ENCODE peak calls at places on chromosomes 5 and 9, in seven cellular contexts. One of them, this sample, is unnamed.

GRCh38 chr5:91264311-91265051 is 118.6 kb downstream of the ARRDC3 start:
- DNase-seq in upper lobe of right lung: no peak
- DNase-seq in OCI-LY7: no peak
- DNase-seq in Right ventricle myocardium superior: no peak
- DNase-seq in activated naive CD4-positive, alpha-beta T cell: no peak
- DNase-seq in foreskin fibroblast: no peak
- DNase-seq in pancreas: no peak
- DNase-seq in this sample: no peak

GRCh38 chr5:131005963-131006684 is 158.9 kb downstream of the HINT1 start:
- DNase-seq in upper lobe of right lung: no peak
- DNase-seq in OCI-LY7: no peak
- DNase-seq in Right ventricle myocardium superior: no peak
- DNase-seq in activated naive CD4-positive, alpha-beta T cell: no peak
- DNase-seq in foreskin fibroblast: no peak
- DNase-seq in pancreas: no peak
- DNase-seq in this sample: no peak

GRCh38 chr9:78023003-78023741 is 8.4 kb downstream of the GNAQ start:
- DNase-seq in upper lobe of right lung: no peak
- DNase-seq in OCI-LY7: no peak
- DNase-seq in Right ventricle myocardium superior: no peak
- DNase-seq in activated naive CD4-positive, alpha-beta T cell: no peak
- DNase-seq in foreskin fibroblast: peak
- DNase-seq in pancreas: no peak
- DNase-seq in this sample: no peak

GRCh38 chr5:151107738-151108520 is 27.1 kb upstream of the TNIP1 start:
- DNase-seq in upper lobe of right lung: no peak
- DNase-seq in OCI-LY7: no peak
- DNase-seq in Right ventricle myocardium superior: peak
- DNase-seq in activated naive CD4-positive, alpha-beta T cell: no peak
- DNase-seq in foreskin fibroblast: peak
- DNase-seq in pancreas: peak
- DNase-seq in this sample: no peak

GRCh38 chr9:36320457-36320856 is 62.2 kb upstream of the GNE start:
- DNase-seq in upper lobe of right lung: no peak
- DNase-seq in OCI-LY7: no peak
- DNase-seq in Right ventricle myocardium superior: no peak
- DNase-seq in activated naive CD4-positive, alpha-beta T cell: no peak
- DNase-seq in foreskin fibroblast: no peak
- DNase-seq in pancreas: no peak
- DNase-seq in this sample: no peak

GRCh38 chr5:98454407-98454806 is 319.1 kb upstream of the RGMB start:
- DNase-seq in upper lobe of right lung: no peak
- DNase-seq in OCI-LY7: no peak
- DNase-seq in Right ventricle myocardium superior: no peak
- DNase-seq in activated naive CD4-positive, alpha-beta T cell: no peak
- DNase-seq in foreskin fibroblast: peak
- DNase-seq in pancreas: no peak
- DNase-seq in this sample: no peak

GRCh38 chr9:108186996-108187395 is 668.8 kb downstream of the ACTL7B start:
- DNase-seq in upper lobe of right lung: no peak
- DNase-seq in OCI-LY7: no peak
- DNase-seq in Right ventricle myocardium superior: peak
- DNase-seq in activated naive CD4-positive, alpha-beta T cell: no peak
- DNase-seq in foreskin fibroblast: peak
- DNase-seq in pancreas: no peak
- DNase-seq in this sample: no peak

GRCh38 chr9:106784076-106784475 is 78.9 kb upstream of the ZNF462 start:
- DNase-seq in upper lobe of right lung: no peak
- DNase-seq in OCI-LY7: no peak
- DNase-seq in Right ventricle myocardium superior: no peak
- DNase-seq in activated naive CD4-positive, alpha-beta T cell: no peak
- DNase-seq in foreskin fibroblast: no peak
- DNase-seq in pancreas: no peak
- DNase-seq in this sample: no peak

GRCh38 chr5:173629628-173630027 is 13.2 kb upstream of the BOD1 start:
- DNase-seq in upper lobe of right lung: no peak
- DNase-seq in OCI-LY7: peak
- DNase-seq in Right ventricle myocardium superior: no peak
- DNase-seq in activated naive CD4-positive, alpha-beta T cell: no peak
- DNase-seq in foreskin fibroblast: no peak
- DNase-seq in pancreas: no peak
- DNase-seq in this sample: peak

GRCh38 chr5:64344501-64344900 is 161.3 kb upstream of the RGS7BP start:
- DNase-seq in upper lobe of right lung: no peak
- DNase-seq in OCI-LY7: no peak
- DNase-seq in Right ventricle myocardium superior: no peak
- DNase-seq in activated naive CD4-positive, alpha-beta T cell: no peak
- DNase-seq in foreskin fibroblast: no peak
- DNase-seq in pancreas: no peak
- DNase-seq in this sample: no peak

GRCh38 chr5:61704289-61704688 is 372.2 kb downstream of the ZSWIM6 start:
- DNase-seq in upper lobe of right lung: no peak
- DNase-seq in OCI-LY7: no peak
- DNase-seq in Right ventricle myocardium superior: no peak
- DNase-seq in activated naive CD4-positive, alpha-beta T cell: no peak
- DNase-seq in foreskin fibroblast: no peak
- DNase-seq in pancreas: no peak
- DNase-seq in this sample: no peak

GRCh38 chr5:30693326-30693725 is 500.2 kb upstream of the CDH6 start:
- DNase-seq in upper lobe of right lung: no peak
- DNase-seq in OCI-LY7: no peak
- DNase-seq in Right ventricle myocardium superior: no peak
- DNase-seq in activated naive CD4-positive, alpha-beta T cell: no peak
- DNase-seq in foreskin fibroblast: no peak
- DNase-seq in pancreas: no peak
- DNase-seq in this sample: no peak

GRCh38 chr9:83514767-83515166 is 23.4 kb downstream of the FRMD3 start:
- DNase-seq in upper lobe of right lung: no peak
- DNase-seq in OCI-LY7: no peak
- DNase-seq in Right ventricle myocardium superior: no peak
- DNase-seq in activated naive CD4-positive, alpha-beta T cell: no peak
- DNase-seq in foreskin fibroblast: no peak
- DNase-seq in pancreas: no peak
- DNase-seq in this sample: no peak

GRCh38 chr5:174420651-174421407 is 303.6 kb upstream of the MSX2 start:
- DNase-seq in upper lobe of right lung: no peak
- DNase-seq in OCI-LY7: no peak
- DNase-seq in Right ventricle myocardium superior: no peak
- DNase-seq in activated naive CD4-positive, alpha-beta T cell: no peak
- DNase-seq in foreskin fibroblast: no peak
- DNase-seq in pancreas: no peak
- DNase-seq in this sample: no peak

GRCh38 chr5:89147026-89147425 is 264.0 kb upstream of the MEF2C start:
- DNase-seq in upper lobe of right lung: no peak
- DNase-seq in OCI-LY7: no peak
- DNase-seq in Right ventricle myocardium superior: no peak
- DNase-seq in activated naive CD4-positive, alpha-beta T cell: no peak
- DNase-seq in foreskin fibroblast: no peak
- DNase-seq in pancreas: no peak
- DNase-seq in this sample: no peak

GRCh38 chr5:84831701-84832100 is 447.0 kb upstream of the EDIL3 start:
- DNase-seq in upper lobe of right lung: no peak
- DNase-seq in OCI-LY7: no peak
- DNase-seq in Right ventricle myocardium superior: no peak
- DNase-seq in activated naive CD4-positive, alpha-beta T cell: no peak
- DNase-seq in foreskin fibroblast: no peak
- DNase-seq in pancreas: no peak
- DNase-seq in this sample: no peak

GRCh38 chr5:35988529-35988928 is 2.7 kb downstream of the UGT3A1 start:
- DNase-seq in upper lobe of right lung: no peak
- DNase-seq in OCI-LY7: no peak
- DNase-seq in Right ventricle myocardium superior: no peak
- DNase-seq in activated naive CD4-positive, alpha-beta T cell: no peak
- DNase-seq in foreskin fibroblast: no peak
- DNase-seq in pancreas: no peak
- DNase-seq in this sample: no peak

GRCh38 chr9:113772121-113772885 is 103.8 kb upstream of the ZNF618 start:
- DNase-seq in upper lobe of right lung: no peak
- DNase-seq in OCI-LY7: no peak
- DNase-seq in Right ventricle myocardium superior: no peak
- DNase-seq in activated naive CD4-positive, alpha-beta T cell: no peak
- DNase-seq in foreskin fibroblast: peak
- DNase-seq in pancreas: no peak
- DNase-seq in this sample: no peak

GRCh38 chr9:101317735-101318134 is 67.1 kb downstream of the BAAT start:
- DNase-seq in upper lobe of right lung: no peak
- DNase-seq in OCI-LY7: no peak
- DNase-seq in Right ventricle myocardium superior: no peak
- DNase-seq in activated naive CD4-positive, alpha-beta T cell: no peak
- DNase-seq in foreskin fibroblast: no peak
- DNase-seq in pancreas: no peak
- DNase-seq in this sample: no peak

GRCh38 chr9:115633099-115633498 is 515.1 kb upstream of the TNC start:
- DNase-seq in upper lobe of right lung: no peak
- DNase-seq in OCI-LY7: no peak
- DNase-seq in Right ventricle myocardium superior: no peak
- DNase-seq in activated naive CD4-positive, alpha-beta T cell: no peak
- DNase-seq in foreskin fibroblast: no peak
- DNase-seq in pancreas: no peak
- DNase-seq in this sample: no peak

GRCh38 chr5:150567031-150567680 is 59.2 kb downstream of the NDST1 start:
- DNase-seq in upper lobe of right lung: no peak
- DNase-seq in OCI-LY7: no peak
- DNase-seq in Right ventricle myocardium superior: no peak
- DNase-seq in activated naive CD4-positive, alpha-beta T cell: no peak
- DNase-seq in foreskin fibroblast: peak
- DNase-seq in pancreas: no peak
- DNase-seq in this sample: no peak

GRCh38 chr5:90558344-90559192 is at the start of gene ADGRV1:
- DNase-seq in upper lobe of right lung: peak
- DNase-seq in OCI-LY7: no peak
- DNase-seq in Right ventricle myocardium superior: peak
- DNase-seq in activated naive CD4-positive, alpha-beta T cell: no peak
- DNase-seq in foreskin fibroblast: peak
- DNase-seq in pancreas: peak
- DNase-seq in this sample: peak

GRCh38 chr9:21711504-21711903 is 90.9 kb upstream of the MTAP start:
- DNase-seq in upper lobe of right lung: no peak
- DNase-seq in OCI-LY7: no peak
- DNase-seq in Right ventricle myocardium superior: no peak
- DNase-seq in activated naive CD4-positive, alpha-beta T cell: no peak
- DNase-seq in foreskin fibroblast: no peak
- DNase-seq in pancreas: no peak
- DNase-seq in this sample: no peak

GRCh38 chr9:98750396-98751060 is 41.8 kb upstream of the GABBR2 start:
- DNase-seq in upper lobe of right lung: no peak
- DNase-seq in OCI-LY7: no peak
- DNase-seq in Right ventricle myocardium superior: no peak
- DNase-seq in activated naive CD4-positive, alpha-beta T cell: no peak
- DNase-seq in foreskin fibroblast: no peak
- DNase-seq in pancreas: no peak
- DNase-seq in this sample: no peak

GRCh38 chr5:27472000-27472763 is 433.8 kb upstream of the CDH9 start:
- DNase-seq in upper lobe of right lung: no peak
- DNase-seq in OCI-LY7: no peak
- DNase-seq in Right ventricle myocardium superior: no peak
- DNase-seq in activated naive CD4-positive, alpha-beta T cell: no peak
- DNase-seq in foreskin fibroblast: peak
- DNase-seq in pancreas: peak
- DNase-seq in this sample: peak

GRCh38 chr5:1431896-1432295 is 13.3 kb downstream of the SLC6A3 start:
- DNase-seq in upper lobe of right lung: peak
- DNase-seq in OCI-LY7: no peak
- DNase-seq in Right ventricle myocardium superior: no peak
- DNase-seq in activated naive CD4-positive, alpha-beta T cell: no peak
- DNase-seq in foreskin fibroblast: no peak
- DNase-seq in pancreas: no peak
- DNase-seq in this sample: no peak

GRCh38 chr5:93126634-93127033 is 454.4 kb downstream of the NR2F1-AS1 start:
- DNase-seq in upper lobe of right lung: no peak
- DNase-seq in OCI-LY7: no peak
- DNase-seq in Right ventricle myocardium superior: no peak
- DNase-seq in activated naive CD4-positive, alpha-beta T cell: no peak
- DNase-seq in foreskin fibroblast: peak
- DNase-seq in pancreas: no peak
- DNase-seq in this sample: no peak

GRCh38 chr5:13249854-13250253 is 694.6 kb downstream of the DNAH5 start:
- DNase-seq in upper lobe of right lung: no peak
- DNase-seq in OCI-LY7: no peak
- DNase-seq in Right ventricle myocardium superior: no peak
- DNase-seq in activated naive CD4-positive, alpha-beta T cell: no peak
- DNase-seq in foreskin fibroblast: no peak
- DNase-seq in pancreas: no peak
- DNase-seq in this sample: no peak

GRCh38 chr5:96492654-96493053 is 59.6 kb upstream of the PCSK1 start:
- DNase-seq in upper lobe of right lung: no peak
- DNase-seq in OCI-LY7: no peak
- DNase-seq in Right ventricle myocardium superior: no peak
- DNase-seq in activated naive CD4-positive, alpha-beta T cell: no peak
- DNase-seq in foreskin fibroblast: no peak
- DNase-seq in pancreas: no peak
- DNase-seq in this sample: no peak

GRCh38 chr9:116142706-116143492 is 10.7 kb upstream of the PAPPA start:
- DNase-seq in upper lobe of right lung: no peak
- DNase-seq in OCI-LY7: no peak
- DNase-seq in Right ventricle myocardium superior: no peak
- DNase-seq in activated naive CD4-positive, alpha-beta T cell: no peak
- DNase-seq in foreskin fibroblast: no peak
- DNase-seq in pancreas: no peak
- DNase-seq in this sample: no peak

GRCh38 chr9:125541840-125542243 is 165.2 kb downstream of the MAPKAP1 start:
- DNase-seq in upper lobe of right lung: no peak
- DNase-seq in OCI-LY7: no peak
- DNase-seq in Right ventricle myocardium superior: no peak
- DNase-seq in activated naive CD4-positive, alpha-beta T cell: no peak
- DNase-seq in foreskin fibroblast: no peak
- DNase-seq in pancreas: no peak
- DNase-seq in this sample: no peak

GRCh38 chr5:35436441-35437057 is 181.1 kb upstream of the SPEF2 start:
- DNase-seq in upper lobe of right lung: no peak
- DNase-seq in OCI-LY7: peak
- DNase-seq in Right ventricle myocardium superior: no peak
- DNase-seq in activated naive CD4-positive, alpha-beta T cell: no peak
- DNase-seq in foreskin fibroblast: no peak
- DNase-seq in pancreas: no peak
- DNase-seq in this sample: peak

GRCh38 chr5:60473654-60474053 is 226.3 kb downstream of the DEPDC1B start:
- DNase-seq in upper lobe of right lung: no peak
- DNase-seq in OCI-LY7: no peak
- DNase-seq in Right ventricle myocardium superior: no peak
- DNase-seq in activated naive CD4-positive, alpha-beta T cell: no peak
- DNase-seq in foreskin fibroblast: no peak
- DNase-seq in pancreas: no peak
- DNase-seq in this sample: no peak

This sample was measured in K562.